ENCODE peak calls at places on chromosomes 6 and 20, in seven cellular contexts. Y is small intestine, S is mucosa of descending colon, W is substantia nigra, X is SK-N-MC, C is EL, I is HS-27A. E is an unnamed sample.

GRCh38 chr20:45359069-45359405 is 3.9 kb upstream of the SYS1 start:
- DNase-seq in Y (no peak), S (no peak), W (no peak), X (no peak), C (peak; percentile 55), I (no peak), E (peak; percentile 44)

GRCh38 chr6:31574106-31575061 is 981 bp upstream of the TNF start:
- DNase-seq in Y (no peak), S (no peak), W (no peak), X (no peak), C (no peak), I (no peak), E (no peak)

GRCh38 chr6:67683960-67684359 is 951.1 kb upstream of the ADGRB3 start:
- DNase-seq in Y (no peak), S (no peak), W (no peak), X (no peak), C (peak; percentile 41), I (peak; percentile 59), E (peak; percentile 49)

GRCh38 chr6:31402324-31403282 is 792 bp upstream of the MICA start:
- DNase-seq in Y (peak; percentile 45), S (peak; percentile 46), W (no peak), X (no peak), C (peak; percentile 61), I (peak; percentile 29), E (no peak)

GRCh38 chr20:18380908-18381529 is 85.8 kb downstream of the DZANK1 start:
- DNase-seq in Y (no peak), S (no peak), W (no peak), X (no peak), C (no peak), I (no peak), E (no peak)

GRCh38 chr6:163585932-163586437 is 171.5 kb downstream of the QKI start:
- DNase-seq in Y (no peak), S (no peak), W (no peak), X (no peak), C (peak; percentile 92), I (peak; percentile 38), E (peak; percentile 93)

GRCh38 chr20:31494131-31494530 is 19.0 kb downstream of the REM1 start:
- DNase-seq in Y (peak; percentile 11), S (peak; percentile 32), W (no peak), X (no peak), C (peak; percentile 57), I (no peak), E (peak; percentile 41)

GRCh38 chr6:146546440-146546839 is 2.8 kb downstream of the RAB32 start:
- DNase-seq in Y (no peak), S (no peak), W (no peak), X (peak; percentile 51), C (peak; percentile 95), I (peak; percentile 70), E (peak; percentile 94)

GRCh38 chr20:37598611-37599342 is 71.1 kb upstream of the BLCAP start:
- DNase-seq in Y (no peak), S (no peak), W (no peak), X (no peak), C (no peak), I (no peak), E (no peak)

GRCh38 chr6:148999921-149000589 is 253.2 kb downstream of the UST start:
- DNase-seq in Y (no peak), S (peak; percentile 34), W (no peak), X (no peak), C (peak; percentile 93), I (peak; percentile 86), E (peak; percentile 87)

GRCh38 chr6:46246081-46246480 is 75.3 kb upstream of the ENPP5 start:
- DNase-seq in Y (no peak), S (no peak), W (no peak), X (no peak), C (no peak), I (no peak), E (no peak)

GRCh38 chr6:13681305-13682061 is 30.2 kb downstream of the RANBP9 start:
- DNase-seq in Y (peak; percentile 15), S (no peak), W (no peak), X (no peak), C (no peak), I (no peak), E (no peak)

GRCh38 chr6:154974485-154975149 is 20.5 kb upstream of the TIAM2 start:
- DNase-seq in Y (no peak), S (no peak), W (no peak), X (no peak), C (no peak), I (no peak), E (no peak)

GRCh38 chr20:2538931-2539330 is 2.6 kb downstream of the TMC2 start:
- DNase-seq in Y (no peak), S (no peak), W (no peak), X (no peak), C (no peak), I (no peak), E (no peak)

GRCh38 chr6:57097596-57097995 is 7.6 kb downstream of the ZNF451 start:
- DNase-seq in Y (no peak), S (no peak), W (no peak), X (no peak), C (peak; percentile 60), I (no peak), E (peak; percentile 59)

GRCh38 chr6:129498950-129499870 is 210.8 kb downstream of the ARHGAP18 start:
- DNase-seq in Y (peak; percentile 72), S (peak; percentile 48), W (no peak), X (peak; percentile 77), C (peak; percentile 72), I (no peak), E (peak; percentile 61)

GRCh38 chr6:52407467-52407866 is 12.7 kb upstream of the EFHC1 start:
- DNase-seq in Y (peak; percentile 42), S (no peak), W (no peak), X (no peak), C (peak; percentile 65), I (no peak), E (peak; percentile 61)

GRCh38 chr20:20864346-20865096 is 152.1 kb upstream of the RALGAPA2 start:
- DNase-seq in Y (peak; percentile 19), S (no peak), W (no peak), X (peak; percentile 34), C (no peak), I (no peak), E (no peak)

GRCh38 chr6:44075137-44076015 is 51.9 kb downstream of the MRPL14 start:
- DNase-seq in Y (no peak), S (no peak), W (no peak), X (no peak), C (no peak), I (no peak), E (no peak)